ENCODE peak calls at places on chromosomes 11 and 22, in ten cellular contexts. One of them, this sample, is unnamed.

GRCh38 chr11:14713518-14714244 is 70.1 kb downstream of the PDE3B start:
- DNase-seq in stimulated activated CD8-positive, alpha-beta memory T cell treated with anti-CD3 and anti-CD28 coated beads, Interleukin-15, amount 100 ng/mL, for 1 hour: no peak
- DNase-seq in stimulated activated CD4-positive, alpha-beta T cell treated with anti-CD3 and anti-CD28 coated beads, Interleukin-15, amount 100 ng/mL, for 1 hour: no peak
- DNase-seq in gastrocnemius medialis: no peak
- DNase-seq in EH: no peak
- DNase-seq in activated CD4-positive, alpha-beta T cell treated with anti-CD3 and anti-CD28 coated beads, Interleukin-2, amount 50 U/mL, for 1 hour: no peak
- DNase-seq in M059J: no peak
- DNase-seq in chondrocyte: no peak
- DNase-seq in smooth muscle cell of the brain vasculature: no peak
- DNase-seq in anterior cingulate cortex: no peak
- DNase-seq in this sample: no peak

GRCh38 chr11:116396332-116396731 is 376.5 kb downstream of the BUD13 start:
- DNase-seq in stimulated activated CD8-positive, alpha-beta memory T cell treated with anti-CD3 and anti-CD28 coated beads, Interleukin-15, amount 100 ng/mL, for 1 hour: no peak
- DNase-seq in stimulated activated CD4-positive, alpha-beta T cell treated with anti-CD3 and anti-CD28 coated beads, Interleukin-15, amount 100 ng/mL, for 1 hour: no peak
- DNase-seq in gastrocnemius medialis: no peak
- DNase-seq in EH: no peak
- DNase-seq in activated CD4-positive, alpha-beta T cell treated with anti-CD3 and anti-CD28 coated beads, Interleukin-2, amount 50 U/mL, for 1 hour: no peak
- DNase-seq in M059J: no peak
- DNase-seq in chondrocyte: no peak
- DNase-seq in smooth muscle cell of the brain vasculature: no peak
- DNase-seq in anterior cingulate cortex: no peak
- DNase-seq in this sample: no peak

GRCh38 chr11:91446267-91446666 is 778.4 kb upstream of the FAT3 start:
- DNase-seq in stimulated activated CD8-positive, alpha-beta memory T cell treated with anti-CD3 and anti-CD28 coated beads, Interleukin-15, amount 100 ng/mL, for 1 hour: no peak
- DNase-seq in stimulated activated CD4-positive, alpha-beta T cell treated with anti-CD3 and anti-CD28 coated beads, Interleukin-15, amount 100 ng/mL, for 1 hour: no peak
- DNase-seq in gastrocnemius medialis: no peak
- DNase-seq in EH: no peak
- DNase-seq in activated CD4-positive, alpha-beta T cell treated with anti-CD3 and anti-CD28 coated beads, Interleukin-2, amount 50 U/mL, for 1 hour: no peak
- DNase-seq in M059J: no peak
- DNase-seq in chondrocyte: no peak
- DNase-seq in smooth muscle cell of the brain vasculature: no peak
- DNase-seq in anterior cingulate cortex: no peak
- DNase-seq in this sample: no peak

GRCh38 chr22:40498454-40499186 is 128.2 kb downstream of the SGSM3 start:
- DNase-seq in stimulated activated CD8-positive, alpha-beta memory T cell treated with anti-CD3 and anti-CD28 coated beads, Interleukin-15, amount 100 ng/mL, for 1 hour: no peak
- DNase-seq in stimulated activated CD4-positive, alpha-beta T cell treated with anti-CD3 and anti-CD28 coated beads, Interleukin-15, amount 100 ng/mL, for 1 hour: no peak
- DNase-seq in gastrocnemius medialis: no peak
- DNase-seq in EH: peak; percentile 96
- DNase-seq in activated CD4-positive, alpha-beta T cell treated with anti-CD3 and anti-CD28 coated beads, Interleukin-2, amount 50 U/mL, for 1 hour: no peak
- DNase-seq in M059J: peak; percentile 97
- DNase-seq in chondrocyte: no peak
- DNase-seq in smooth muscle cell of the brain vasculature: no peak
- DNase-seq in anterior cingulate cortex: no peak
- DNase-seq in this sample: no peak

GRCh38 chr11:95678988-95679387 is 110.6 kb downstream of the FAM76B start:
- DNase-seq in stimulated activated CD8-positive, alpha-beta memory T cell treated with anti-CD3 and anti-CD28 coated beads, Interleukin-15, amount 100 ng/mL, for 1 hour: no peak
- DNase-seq in stimulated activated CD4-positive, alpha-beta T cell treated with anti-CD3 and anti-CD28 coated beads, Interleukin-15, amount 100 ng/mL, for 1 hour: no peak
- DNase-seq in gastrocnemius medialis: no peak
- DNase-seq in EH: no peak
- DNase-seq in activated CD4-positive, alpha-beta T cell treated with anti-CD3 and anti-CD28 coated beads, Interleukin-2, amount 50 U/mL, for 1 hour: no peak
- DNase-seq in M059J: no peak
- DNase-seq in chondrocyte: no peak
- DNase-seq in smooth muscle cell of the brain vasculature: no peak
- DNase-seq in anterior cingulate cortex: no peak
- DNase-seq in this sample: no peak

GRCh38 chr22:44371741-44372525 is 59.2 kb upstream of the SHISAL1 start:
- DNase-seq in stimulated activated CD8-positive, alpha-beta memory T cell treated with anti-CD3 and anti-CD28 coated beads, Interleukin-15, amount 100 ng/mL, for 1 hour: no peak
- DNase-seq in stimulated activated CD4-positive, alpha-beta T cell treated with anti-CD3 and anti-CD28 coated beads, Interleukin-15, amount 100 ng/mL, for 1 hour: no peak
- DNase-seq in gastrocnemius medialis: no peak
- DNase-seq in EH: no peak
- DNase-seq in activated CD4-positive, alpha-beta T cell treated with anti-CD3 and anti-CD28 coated beads, Interleukin-2, amount 50 U/mL, for 1 hour: no peak
- DNase-seq in M059J: no peak
- DNase-seq in chondrocyte: peak; percentile 39
- DNase-seq in smooth muscle cell of the brain vasculature: no peak
- DNase-seq in anterior cingulate cortex: no peak
- DNase-seq in this sample: no peak

GRCh38 chr11:12163181-12163841 is 52.9 kb downstream of the MICAL2 start:
- DNase-seq in stimulated activated CD8-positive, alpha-beta memory T cell treated with anti-CD3 and anti-CD28 coated beads, Interleukin-15, amount 100 ng/mL, for 1 hour: no peak
- DNase-seq in stimulated activated CD4-positive, alpha-beta T cell treated with anti-CD3 and anti-CD28 coated beads, Interleukin-15, amount 100 ng/mL, for 1 hour: no peak
- DNase-seq in gastrocnemius medialis: no peak
- DNase-seq in EH: peak; percentile 98
- DNase-seq in activated CD4-positive, alpha-beta T cell treated with anti-CD3 and anti-CD28 coated beads, Interleukin-2, amount 50 U/mL, for 1 hour: no peak
- DNase-seq in M059J: peak; percentile 100
- DNase-seq in chondrocyte: no peak
- DNase-seq in smooth muscle cell of the brain vasculature: peak; percentile 95
- DNase-seq in anterior cingulate cortex: no peak
- DNase-seq in this sample: no peak

GRCh38 chr22:20238567-20239062 is 29.5 kb downstream of the RTN4R start:
- DNase-seq in stimulated activated CD8-positive, alpha-beta memory T cell treated with anti-CD3 and anti-CD28 coated beads, Interleukin-15, amount 100 ng/mL, for 1 hour: no peak
- DNase-seq in stimulated activated CD4-positive, alpha-beta T cell treated with anti-CD3 and anti-CD28 coated beads, Interleukin-15, amount 100 ng/mL, for 1 hour: no peak
- DNase-seq in gastrocnemius medialis: no peak
- DNase-seq in EH: peak; percentile 21
- DNase-seq in activated CD4-positive, alpha-beta T cell treated with anti-CD3 and anti-CD28 coated beads, Interleukin-2, amount 50 U/mL, for 1 hour: peak; percentile 48
- DNase-seq in M059J: peak; percentile 12
- DNase-seq in chondrocyte: no peak
- DNase-seq in smooth muscle cell of the brain vasculature: no peak
- DNase-seq in anterior cingulate cortex: no peak
- DNase-seq in this sample: peak; percentile 25

GRCh38 chr11:19275496-19275895 is 34.8 kb upstream of the E2F8 start:
- DNase-seq in stimulated activated CD8-positive, alpha-beta memory T cell treated with anti-CD3 and anti-CD28 coated beads, Interleukin-15, amount 100 ng/mL, for 1 hour: no peak
- DNase-seq in stimulated activated CD4-positive, alpha-beta T cell treated with anti-CD3 and anti-CD28 coated beads, Interleukin-15, amount 100 ng/mL, for 1 hour: no peak
- DNase-seq in gastrocnemius medialis: no peak
- DNase-seq in EH: no peak
- DNase-seq in activated CD4-positive, alpha-beta T cell treated with anti-CD3 and anti-CD28 coated beads, Interleukin-2, amount 50 U/mL, for 1 hour: no peak
- DNase-seq in M059J: peak; percentile 75
- DNase-seq in chondrocyte: no peak
- DNase-seq in smooth muscle cell of the brain vasculature: no peak
- DNase-seq in anterior cingulate cortex: no peak
- DNase-seq in this sample: no peak

This sample was measured in central memory CD8-positive, alpha-beta T cell.